ENCODE peak calls at places on chromosomes 6 and 20, in ten cellular contexts. R, W, L, V, E, P, C, M, O and D are unnamed samples.

GRCh38 chr6:139137716-139138115 is 2.8 kb downstream of the HECA start:
- DNase-seq in R (no peak), W (no peak), L (no peak), V (no peak), E (no peak), P (no peak), C (no peak), M (no peak), O (no peak), D (no peak)

GRCh38 chr6:139364302-139364981 is 10.0 kb downstream of the CITED2 start:
- DNase-seq in R (peak), W (peak), L (peak), V (peak), E (no peak), P (peak), C (peak), M (peak), O (no peak), D (peak)

GRCh38 chr6:41937881-41938574 is 3.6 kb downstream of the CCND3 start:
- DNase-seq in R (no peak), W (no peak), L (peak), V (no peak), E (no peak), P (no peak), C (no peak), M (peak), O (no peak), D (peak)

GRCh38 chr6:35018184-35018523 is 123.0 kb downstream of the TCP11 start:
- DNase-seq in R (no peak), W (no peak), L (no peak), V (no peak), E (no peak), P (no peak), C (no peak), M (no peak), O (no peak), D (no peak)

GRCh38 chr6:31011153-31011552 is 879 bp downstream of the MUC22 start:
- DNase-seq in R (no peak), W (peak), L (no peak), V (no peak), E (no peak), P (no peak), C (no peak), M (no peak), O (no peak), D (no peak)

GRCh38 chr6:170018422-170019258 is 267.2 kb downstream of the ERMARD start:
- DNase-seq in R (no peak), W (no peak), L (no peak), V (no peak), E (no peak), P (no peak), C (no peak), M (no peak), O (no peak), D (no peak)

GRCh38 chr6:66396145-66396544 is 689.1 kb upstream of the EYS start:
- DNase-seq in R (no peak), W (no peak), L (no peak), V (no peak), E (no peak), P (no peak), C (no peak), M (no peak), O (no peak), D (no peak)

GRCh38 chr6:165641672-165642156 is 21.3 kb downstream of the PDE10A start:
- DNase-seq in R (no peak), W (no peak), L (no peak), V (no peak), E (no peak), P (no peak), C (no peak), M (no peak), O (no peak), D (peak)

GRCh38 chr6:64254558-64254957 is 619.0 kb downstream of the PHF3 start:
- DNase-seq in R (no peak), W (no peak), L (no peak), V (peak), E (no peak), P (no peak), C (no peak), M (no peak), O (no peak), D (no peak)

GRCh38 chr6:73985891-73986290 is 289.9 kb downstream of the CD109 start:
- DNase-seq in R (peak), W (no peak), L (no peak), V (no peak), E (peak), P (no peak), C (no peak), M (peak), O (no peak), D (peak)

GRCh38 chr20:23091741-23092408 is 5.8 kb upstream of the CD93 start:
- DNase-seq in R (no peak), W (no peak), L (no peak), V (no peak), E (no peak), P (no peak), C (no peak), M (no peak), O (no peak), D (no peak)

GRCh38 chr20:63330940-63331339 is 30.2 kb downstream of the CHRNA4 start:
- DNase-seq in R (no peak), W (peak), L (no peak), V (no peak), E (no peak), P (no peak), C (no peak), M (no peak), O (no peak), D (no peak)

GRCh38 chr6:92275150-92275549 is 1144.2 kb downstream of the EPHA7 start:
- DNase-seq in R (no peak), W (no peak), L (no peak), V (no peak), E (no peak), P (no peak), C (no peak), M (no peak), O (no peak), D (no peak)

GRCh38 chr6:37314803-37315515 is 38.8 kb upstream of the RNF8 start:
- DNase-seq in R (peak), W (peak), L (peak), V (peak), E (peak), P (peak), C (peak), M (peak), O (peak), D (peak)

GRCh38 chr6:132190097-132190814 is 211.0 kb downstream of the MOXD1 start:
- DNase-seq in R (peak), W (no peak), L (no peak), V (no peak), E (no peak), P (no peak), C (no peak), M (no peak), O (no peak), D (peak)

GRCh38 chr6:140041056-140041455 is 666.6 kb upstream of the CITED2 start:
- DNase-seq in R (no peak), W (no peak), L (no peak), V (no peak), E (no peak), P (no peak), C (no peak), M (no peak), O (no peak), D (no peak)

GRCh38 chr20:2314759-2315439 is 19.1 kb downstream of the TGM3 start:
- DNase-seq in R (peak), W (no peak), L (no peak), V (peak), E (peak), P (peak), C (no peak), M (no peak), O (peak), D (peak)

GRCh38 chr6:137820425-137820824 is 46.6 kb upstream of the TNFAIP3 start:
- DNase-seq in R (no peak), W (no peak), L (no peak), V (no peak), E (no peak), P (no peak), C (no peak), M (no peak), O (no peak), D (no peak)

GRCh38 chr6:131362070-131362469 is 211.0 kb upstream of the ARG1 start:
- DNase-seq in R (peak), W (no peak), L (no peak), V (no peak), E (no peak), P (no peak), C (no peak), M (no peak), O (no peak), D (no peak)

GRCh38 chr6:14354919-14355572 is 237.5 kb downstream of the CD83 start:
- DNase-seq in R (peak), W (peak), L (no peak), V (no peak), E (peak), P (no peak), C (no peak), M (no peak), O (no peak), D (peak)

GRCh38 chr20:19679931-19680330 is 78.1 kb upstream of the RIN2 start:
- DNase-seq in R (no peak), W (no peak), L (no peak), V (no peak), E (no peak), P (no peak), C (no peak), M (no peak), O (no peak), D (no peak)

GRCh38 chr20:41171736-41172295 is 34.5 kb downstream of the PLCG1 start:
- DNase-seq in R (no peak), W (no peak), L (no peak), V (no peak), E (no peak), P (no peak), C (no peak), M (no peak), O (no peak), D (no peak)

GRCh38 chr6:108896111-108896661 is 48.0 kb downstream of the ARMC2 start:
- DNase-seq in R (peak), W (no peak), L (no peak), V (no peak), E (peak), P (no peak), C (no peak), M (peak), O (no peak), D (peak)

GRCh38 chr6:137896647-137897046 is 29.6 kb downstream of the TNFAIP3 start:
- DNase-seq in R (no peak), W (no peak), L (no peak), V (no peak), E (no peak), P (no peak), C (no peak), M (no peak), O (no peak), D (no peak)

GRCh38 chr20:1376007-1376406 is 16.8 kb downstream of the FKBP1A start:
- DNase-seq in R (no peak), W (no peak), L (no peak), V (no peak), E (no peak), P (no peak), C (no peak), M (no peak), O (no peak), D (no peak)

GRCh38 chr20:3239026-3239866 is at the start of gene SLC4A11:
- DNase-seq in R (peak), W (peak), L (peak), V (peak), E (peak), P (peak), C (peak), M (peak), O (peak), D (peak)

GRCh38 chr6:36337814-36338213 is 1.1 kb upstream of the BNIP5 start:
- DNase-seq in R (no peak), W (no peak), L (no peak), V (no peak), E (no peak), P (no peak), C (no peak), M (no peak), O (no peak), D (no peak)

GRCh38 chr6:127366281-127367022 is 23.0 kb upstream of the ECHDC1 start:
- DNase-seq in R (peak), W (no peak), L (no peak), V (no peak), E (peak), P (no peak), C (no peak), M (no peak), O (no peak), D (peak)

GRCh38 chr20:30816182-30816645 is 441.2 kb upstream of the DEFB115 start:
- DNase-seq in R (no peak), W (no peak), L (no peak), V (no peak), E (no peak), P (no peak), C (no peak), M (no peak), O (peak), D (no peak)

GRCh38 chr20:53276143-53276542 is 304.0 kb downstream of the TSHZ2 start:
- DNase-seq in R (no peak), W (no peak), L (no peak), V (no peak), E (no peak), P (no peak), C (no peak), M (no peak), O (no peak), D (no peak)

GRCh38 chr6:128327890-128328289 is 192.5 kb downstream of the PTPRK start:
- DNase-seq in R (peak), W (peak), L (peak), V (peak), E (no peak), P (no peak), C (no peak), M (peak), O (peak), D (no peak)

GRCh38 chr6:155424201-155424600 is 31.4 kb downstream of the NOX3 start:
- DNase-seq in R (no peak), W (no peak), L (no peak), V (no peak), E (no peak), P (no peak), C (no peak), M (no peak), O (no peak), D (no peak)

GRCh38 chr6:39339111-39339510 is 16.6 kb upstream of the KCNK16 start:
- DNase-seq in R (no peak), W (no peak), L (no peak), V (no peak), E (no peak), P (peak), C (no peak), M (no peak), O (no peak), D (no peak)

GRCh38 chr6:44957151-44957550 is 371.0 kb upstream of the RUNX2 start:
- DNase-seq in R (no peak), W (no peak), L (no peak), V (no peak), E (no peak), P (no peak), C (no peak), M (no peak), O (no peak), D (no peak)

GRCh38 chr6:167815296-167815980 is 11.3 kb upstream of the AFDN start:
- DNase-seq in R (no peak), W (no peak), L (no peak), V (no peak), E (no peak), P (no peak), C (no peak), M (no peak), O (no peak), D (no peak)

GRCh38 chr20:15491564-15491963 is 1081.7 kb downstream of the KIF16B start:
- DNase-seq in R (no peak), W (peak), L (no peak), V (no peak), E (no peak), P (no peak), C (no peak), M (no peak), O (peak), D (no peak)

GRCh38 chr6:14799928-14800327 is 445.9 kb upstream of the JARID2 start:
- DNase-seq in R (peak), W (peak), L (peak), V (peak), E (peak), P (no peak), C (no peak), M (peak), O (peak), D (peak)

GRCh38 chr20:17444091-17444490 is 87.1 kb downstream of the BFSP1 start:
- DNase-seq in R (no peak), W (no peak), L (no peak), V (no peak), E (no peak), P (no peak), C (no peak), M (no peak), O (no peak), D (no peak)

GRCh38 chr6:138691595-138692057 is 81.9 kb upstream of the CCDC28A start:
- DNase-seq in R (peak), W (peak), L (no peak), V (peak), E (peak), P (peak), C (no peak), M (no peak), O (no peak), D (peak)

GRCh38 chr20:34579191-34579661 is 20.7 kb downstream of the MAP1LC3A start:
- DNase-seq in R (peak), W (peak), L (no peak), V (peak), E (peak), P (no peak), C (no peak), M (no peak), O (peak), D (peak)